ENCODE peak calls at places on chromosomes 16 and 17, in seven cellular contexts. Z is A549, A is OCI-LY7, D is testis, V is body of pancreas, C is tibial artery, S is heart right ventricle. W is an unnamed sample. For H3K9me3 and H3K4me1, the result is how much of the 10 kb centered on the place peaks cover.

GRCh38 chr17:20059728-20060188 is 50.6 kb downstream of the SPECC1 start:
- DNase-seq in Z (peak), A (no peak), D (no peak), V (no peak), C (no peak), S (no peak), W (no peak)

GRCh38 chr17:39826334-39826733 is 37.8 kb downstream of the IKZF3 start:
- DNase-seq in Z (no peak), A (no peak), D (no peak), V (no peak), C (no peak), S (no peak), W (no peak)

GRCh38 chr17:17712268-17712924 is 31.1 kb downstream of the RAI1 start:
- DNase-seq in Z (no peak), A (no peak), D (no peak), V (no peak), C (no peak), S (no peak), W (no peak)

GRCh38 chr17:74192950-74193781 is 10.3 kb upstream of the RPL38 start:
- DNase-seq in Z (no peak), A (no peak), D (peak), V (peak), C (peak), S (peak), W (no peak)

GRCh38 chr17:52276609-52277008 is 118.1 kb upstream of the CA10 start:
- DNase-seq in Z (no peak), A (no peak), D (no peak), V (no peak), C (no peak), S (no peak), W (no peak)

GRCh38 chr17:50100480-50100883 is 5.3 kb downstream of the PDK2 start:
- DNase-seq in Z (no peak), A (no peak), D (no peak), V (peak), C (no peak), S (no peak), W (no peak)

GRCh38 chr16:57694556-57695377 is at the start of gene DRC7:
- DNase-seq in Z (peak), A (peak), D (peak), V (peak), C (no peak), S (no peak), W (peak)

GRCh38 chr17:73184133-73184993 is 8.5 kb upstream of the COG1 start:
- DNase-seq in Z (no peak), A (no peak), D (no peak), V (no peak), C (no peak), S (no peak), W (no peak)

GRCh38 chr17:82366749-82367148 is 4.8 kb upstream of the UTS2R start:
- DNase-seq in Z (no peak), A (no peak), D (no peak), V (no peak), C (no peak), S (no peak), W (no peak)

GRCh38 chr17:6701719-6702118 is 11.4 kb downstream of the SLC13A5 start:
- DNase-seq in Z (peak), A (peak), D (peak), V (peak), C (peak), S (no peak), W (no peak)

GRCh38 chr16:89010210-89010925 is 33.4 kb upstream of the CBFA2T3 start:
- DNase-seq in Z (no peak), A (no peak), D (no peak), V (no peak), C (peak), S (no peak), W (no peak)

GRCh38 chr16:64864232-64864803 is 257.5 kb downstream of the CDH11 start:
- DNase-seq in Z (no peak), A (no peak), D (no peak), V (no peak), C (no peak), S (no peak), W (no peak)

GRCh38 chr16:64865037-64865696 is 256.7 kb downstream of the CDH11 start:
- DNase-seq in Z (no peak), A (no peak), D (no peak), V (no peak), C (no peak), S (no peak), W (no peak)

GRCh38 chr16:64870859-64871258 is 251.0 kb downstream of the CDH11 start:
- DNase-seq in Z (no peak), A (no peak), D (no peak), V (no peak), C (no peak), S (no peak), W (no peak)

GRCh38 chr16:64866026-64866425 is 255.8 kb downstream of the CDH11 start:
- DNase-seq in Z (no peak), A (no peak), D (no peak), V (no peak), C (no peak), S (no peak), W (no peak)
- TF ChIP-seq CTCF in Z (no peak), A (no peak), D (no peak), V (no peak), C (no peak), S (no peak), W (no peak)

GRCh38 chr16:31764103-31764502 is 109.5 kb upstream of the ZNF267 start:
- DNase-seq in Z (no peak), A (no peak), D (no peak), V (no peak), C (no peak), S (no peak), W (no peak)

GRCh38 chr16:31767267-31767666 is 106.3 kb upstream of the ZNF267 start:
- DNase-seq in Z (no peak), A (no peak), D (no peak), V (no peak), C (no peak), S (no peak), W (no peak)
- H3K9me3 ChIP-seq in Z (half or more), A (under half), D (under half), V (under half), C (half or more), S (half or more), W (under half)

GRCh38 chr16:13507530-13507929 is 412.4 kb upstream of the ERCC4 start:
- DNase-seq in Z (no peak), A (no peak), D (no peak), V (no peak), C (no peak), S (no peak), W (no peak)

DNA sequence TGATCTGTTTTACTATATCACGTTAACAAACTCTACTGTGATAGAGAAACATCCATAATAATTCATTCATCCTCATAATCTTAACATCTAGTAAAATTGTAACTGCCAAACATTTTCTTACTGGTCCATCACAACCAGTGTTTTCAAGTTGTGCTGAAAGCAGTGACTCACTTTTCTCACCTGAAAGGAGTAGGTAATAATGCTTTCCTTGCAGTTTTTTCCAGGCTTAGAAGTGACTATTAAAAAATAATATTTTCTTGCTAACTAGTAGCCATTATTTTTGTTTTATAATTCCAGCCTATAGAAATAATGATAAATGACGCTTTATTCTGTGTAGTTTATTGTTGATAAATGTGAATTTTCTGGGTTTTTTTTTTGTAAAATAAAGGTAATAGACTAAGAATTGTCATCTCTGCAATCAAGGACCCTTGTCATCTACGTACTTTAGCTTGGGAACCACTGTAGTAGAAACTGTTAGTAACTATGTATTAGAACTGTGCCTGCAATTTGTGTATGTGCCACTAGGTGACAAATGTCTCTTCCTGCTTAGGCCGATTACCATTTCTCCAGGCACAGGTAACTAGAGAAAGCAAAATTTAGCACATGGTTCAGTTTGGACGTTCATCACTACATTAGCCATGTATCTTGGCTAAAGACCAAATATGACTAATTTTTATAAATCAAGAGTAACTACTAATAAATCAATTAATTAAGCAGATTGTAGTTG is 409.4 kb upstream of the ERCC4 start:
- DNase-seq in Z (no peak), A (peak), D (no peak), V (no peak), C (no peak), S (no peak), W (no peak)
- H3K4me1 ChIP-seq in Z (under half), A (under half), D (under half), V (under half), C (under half), S (under half), W (under half)

DNA sequence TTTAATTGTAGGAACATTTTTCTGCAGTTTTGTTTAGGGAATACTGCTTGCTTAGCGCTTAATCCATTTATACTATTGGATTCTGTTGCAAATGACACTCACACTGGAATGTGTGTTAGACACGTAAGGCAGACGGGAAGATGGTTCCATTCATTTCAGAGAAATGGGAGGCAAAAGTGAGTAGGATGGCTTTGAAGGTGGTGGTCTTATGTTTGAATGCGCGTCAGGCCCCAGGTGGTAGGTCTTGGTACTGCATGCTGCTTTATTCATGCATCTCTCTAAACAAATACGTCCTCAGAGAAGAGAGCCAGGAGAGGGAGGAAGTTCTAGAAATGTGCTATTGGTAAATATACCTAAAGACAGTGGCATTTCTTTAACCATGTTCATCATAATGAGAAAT is 997.6 kb upstream of the RBFOX1 start:
- DNase-seq in Z (peak), A (peak), D (peak), V (no peak), C (no peak), S (no peak), W (no peak)
- TF ChIP-seq CTCF in Z (no peak), A (peak), D (peak), V (peak), C (no peak), S (peak), W (no peak)

GRCh38 chr16:35562919-35563318 is 2103.5 kb downstream of the TP53TG3F start:
- DNase-seq in Z (no peak), A (no peak), D (no peak), V (no peak), C (no peak), S (no peak), W (no peak)

GRCh38 chr16:35562471-35562870 is 2103.1 kb downstream of the TP53TG3F start:
- DNase-seq in Z (no peak), A (no peak), D (no peak), V (no peak), C (no peak), S (no peak), W (no peak)

GRCh38 chr16:35559911-35560636 is 2100.7 kb downstream of the TP53TG3F start:
- DNase-seq in Z (no peak), A (no peak), D (no peak), V (no peak), C (no peak), S (no peak), W (no peak)

GRCh38 chr16:35560637-35560984 is 2101.2 kb downstream of the TP53TG3F start:
- DNase-seq in Z (no peak), A (no peak), D (no peak), V (no peak), C (no peak), S (no peak), W (no peak)

GRCh38 chr16:35561346-35561745 is 2101.9 kb downstream of the TP53TG3F start:
- DNase-seq in Z (no peak), A (no peak), D (no peak), V (no peak), C (no peak), S (no peak), W (no peak)
- H3K9me3 ChIP-seq in Z (under half), A (under half), D (under half), V (under half), C (under half), S (under half), W (under half)